ENCODE peak calls at places on chromosomes 13 and 19, in seven cellular contexts. E is K562, T is HepG2, K is HCT116, B is SK-N-SH, I is H1, R is GM12878. X is an unnamed sample.
A peak's percentile ranks its signal among the peaks of the same experiment; 100 is the strongest.

GRCh38 chr13:91348906-91349435 is 1.5 kb downstream of the MIR17HG start:
- DNase-seq in I (peak; percentile 95), T (peak; percentile 75), R (peak; percentile 43), E (peak; percentile 100), B (peak; percentile 92), K (peak; percentile 74), X (peak; percentile 69)

GRCh38 chr19:13195678-13196077 is 45.5 kb downstream of the IER2 start:
- DNase-seq in I (peak; percentile 86), K (no peak), B (no peak), T (peak; percentile 80), R (no peak), E (peak; percentile 72), X (no peak)

GRCh38 chr13:32471187-32471922 is 43.4 kb upstream of the N4BP2L1 start:
- DNase-seq in K (no peak), R (no peak), B (no peak), T (no peak), E (peak; percentile 86), I (no peak), X (no peak)

GRCh38 chr13:99766641-99767045 is 204.9 kb downstream of the ZIC5 start:
- DNase-seq in T (peak; percentile 6), B (no peak), K (no peak), R (no peak), E (no peak), I (peak; percentile 63), X (no peak)

GRCh38 chr13:68190826-68191225 is 960.7 kb upstream of the PCDH9 start:
- DNase-seq in E (no peak), K (peak; percentile 56), B (no peak), I (no peak), R (no peak), T (peak; percentile 1), X (no peak)

GRCh38 chr19:5977222-5977784 is 637 bp downstream of the RANBP3 start:
- DNase-seq in T (no peak), E (peak; percentile 24), I (no peak), K (no peak), B (no peak), R (no peak), X (no peak)

GRCh38 chr13:33931397-33931987 is 113.5 kb downstream of the RFC3 start:
- DNase-seq in E (peak; percentile 48), K (peak; percentile 46), T (peak; percentile 65), I (no peak), B (peak; percentile 7), R (peak; percentile 4), X (peak; percentile 2)

GRCh38 chr19:53161123-53161522 is 2.3 kb upstream of the ZNF347 start:
- DNase-seq in R (no peak), I (no peak), B (no peak), T (no peak), E (peak; percentile 88), K (no peak), X (no peak)

GRCh38 chr19:19209372-19209771 is 2.4 kb upstream of the NCAN start:
- DNase-seq in R (no peak), K (no peak), E (no peak), I (no peak), B (no peak), T (no peak), X (no peak)

GRCh38 chr13:106640515-106640914 is 72.6 kb upstream of the ARGLU1 start:
- DNase-seq in B (no peak), T (no peak), R (no peak), K (no peak), I (no peak), E (no peak), X (no peak)

GRCh38 chr19:40813182-40813581 is 14.2 kb downstream of the EGLN2 start:
- DNase-seq in R (no peak), B (no peak), E (no peak), K (no peak), T (no peak), I (no peak), X (no peak)

GRCh38 chr13:74301200-74302063 is 167.2 kb upstream of the KLF12 start:
- DNase-seq in E (no peak), T (no peak), B (no peak), I (no peak), K (no peak), R (no peak), X (no peak)

GRCh38 chr13:97568850-97569249 is 134.9 kb downstream of the RAP2A start:
- DNase-seq in I (no peak), K (no peak), B (no peak), R (no peak), T (no peak), E (no peak), X (no peak)

GRCh38 chr13:39510296-39510695 is 92.7 kb downstream of the LHFPL6 start:
- DNase-seq in T (no peak), E (no peak), B (no peak), K (no peak), I (no peak), R (peak; percentile 17), X (no peak)

GRCh38 chr13:75938811-75939525 is 302.8 kb downstream of the LMO7 start:
- DNase-seq in R (no peak), T (no peak), K (no peak), E (no peak), I (no peak), B (no peak), X (no peak)

GRCh38 chr13:29771247-29771646 is 79.2 kb downstream of the UBL3 start:
- DNase-seq in E (peak; percentile 9), I (no peak), K (peak; percentile 37), B (peak; percentile 16), R (no peak), T (peak; percentile 23), X (no peak)

GRCh38 chr13:102344410-102344809 is 57.4 kb downstream of the FGF14 start:
- DNase-seq in E (no peak), T (no peak), R (no peak), I (no peak), K (no peak), B (no peak), X (no peak)

GRCh38 chr19:38190793-38191192 is 33.2 kb downstream of the DPF1 start:
- DNase-seq in T (no peak), B (no peak), E (no peak), K (no peak), I (no peak), R (no peak), X (no peak)

GRCh38 chr19:48415395-48415794 is 21.9 kb downstream of the GRIN2D start:
- DNase-seq in R (no peak), T (peak; percentile 52), B (peak; percentile 82), E (peak; percentile 96), I (peak; percentile 97), K (peak; percentile 84), X (no peak)

GRCh38 chr13:32297206-32297605 is 18.0 kb downstream of the ZAR1L start:
- DNase-seq in B (no peak), I (no peak), T (no peak), K (no peak), E (no peak), R (no peak), X (no peak)

GRCh38 chr13:43797154-43797553 is 10.4 kb upstream of the ENOX1 start:
- DNase-seq in T (no peak), K (no peak), B (no peak), R (no peak), I (no peak), E (no peak), X (no peak)

GRCh38 chr19:43820098-43820860 is 6.8 kb upstream of the ZNF283 start:
- DNase-seq in E (no peak), R (no peak), I (no peak), T (no peak), K (no peak), B (peak; percentile 49), X (no peak)

GRCh38 chr19:516884-517424 is 9.7 kb downstream of the TPGS1 start:
- DNase-seq in I (no peak), T (no peak), R (no peak), E (peak; percentile 66), K (no peak), B (no peak), X (no peak)

DNA sequence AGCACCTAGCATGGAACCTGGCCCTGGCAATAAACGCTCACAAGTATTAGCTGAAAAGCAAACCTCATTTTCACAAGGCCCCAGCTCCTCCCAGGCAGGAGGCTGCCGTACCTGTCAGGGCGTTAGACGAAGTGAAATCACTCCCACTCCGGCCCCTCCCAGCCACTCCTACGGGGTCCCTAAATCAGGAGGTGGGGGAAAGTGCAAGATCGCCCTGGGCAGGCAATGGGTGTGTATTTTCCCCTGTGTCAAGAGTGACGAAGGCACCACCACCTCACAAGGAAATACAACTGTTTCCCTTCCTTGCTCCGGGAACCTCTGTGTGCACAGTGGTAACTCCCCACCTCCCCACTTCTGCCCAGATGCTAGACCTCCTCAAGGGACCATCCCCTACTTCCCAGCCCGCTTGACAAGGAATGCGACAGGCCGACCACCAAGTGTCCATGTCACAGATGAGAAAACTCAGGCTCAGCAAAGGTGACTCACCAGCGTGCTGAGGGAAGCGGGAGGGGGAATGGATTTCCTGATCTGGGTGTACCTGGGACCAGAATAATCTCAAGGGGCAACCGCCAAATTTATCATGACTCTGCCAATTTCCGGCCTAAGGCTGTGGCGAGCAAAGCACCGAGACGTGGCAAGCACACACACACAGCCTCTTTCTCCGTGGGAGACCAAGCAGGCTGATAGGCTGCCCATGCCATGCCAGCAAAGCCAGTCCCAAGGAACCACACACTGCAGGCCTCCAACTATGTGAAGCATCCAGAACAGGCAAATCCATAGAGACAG is 7.3 kb downstream of the PPP6R1 start:
- DNase-seq in B (peak; percentile 9), K (no peak), R (no peak), T (no peak), I (no peak), E (no peak), X (no peak)
- TF ChIP-seq SIN3A in B (no peak), K (no peak), R (no peak), T (no peak), I (no peak), E (no peak), X (no peak)

GRCh38 chr13:40639226-40639681 is 27.2 kb downstream of the FOXO1 start:
- DNase-seq in T (peak; percentile 14), B (no peak), E (peak; percentile 3), R (no peak), K (no peak), I (no peak), X (no peak)
- TF ChIP-seq SIN3A in T (no peak), B (no peak), E (no peak), R (no peak), K (no peak), I (no peak), X (no peak)

GRCh38 chr13:31160857-31161582 is 684 bp downstream of the HSPH1 start:
- DNase-seq in T (peak; percentile 31), B (peak; percentile 64), R (peak; percentile 37), I (peak; percentile 58), E (peak; percentile 68), K (no peak), X (no peak)
- TF ChIP-seq SIN3A in T (peak; percentile 24), B (no peak), R (no peak), I (peak; percentile 26), E (no peak), K (no peak), X (no peak)

DNA sequence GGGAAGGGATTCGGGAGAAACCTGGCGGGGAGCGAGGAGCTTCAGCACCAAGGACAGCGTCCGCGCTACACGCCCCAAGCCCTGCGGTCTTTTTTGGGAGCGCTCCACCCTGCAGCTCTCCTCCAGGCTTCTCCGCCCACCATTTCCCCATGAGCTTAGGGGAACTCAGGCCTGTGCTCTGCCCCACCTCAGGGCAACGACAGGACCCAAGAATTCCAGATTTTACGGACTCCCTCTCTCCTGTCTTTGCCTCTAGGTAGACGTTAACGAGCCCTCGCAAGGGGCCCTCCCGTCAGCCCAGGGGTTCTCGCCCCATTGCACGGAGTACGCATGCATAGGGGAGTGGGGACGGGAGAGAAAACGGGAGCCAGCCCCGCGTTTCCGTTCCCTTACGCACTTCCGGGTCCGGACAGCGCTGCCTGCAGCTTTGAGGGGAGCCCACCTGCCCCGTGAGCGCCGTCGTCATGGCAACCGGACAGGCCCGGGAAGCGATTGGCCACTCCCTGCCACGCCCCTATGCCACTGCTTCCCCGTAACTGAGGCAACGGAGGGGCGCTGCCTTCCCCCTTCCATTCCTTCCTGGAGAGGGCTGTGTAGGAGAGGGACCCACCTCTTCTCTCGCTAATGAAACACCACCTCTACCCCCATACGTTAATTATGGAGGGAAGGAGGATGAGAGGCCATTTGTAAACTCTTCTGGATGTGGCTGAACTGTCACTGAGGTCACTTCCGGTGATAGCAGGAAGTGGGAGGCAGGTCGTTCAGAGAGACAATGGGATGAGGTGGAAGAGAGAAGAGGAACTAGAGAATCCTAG is 20.8 kb downstream of the NOVA2 start:
- DNase-seq in K (no peak), E (peak; percentile 79), T (no peak), B (peak; percentile 55), R (no peak), I (peak; percentile 96), X (no peak)
- TF ChIP-seq SIN3A in K (no peak), E (peak; percentile 67), T (no peak), B (no peak), R (no peak), I (peak; percentile 99), X (no peak)

X was measured in Panc1.